ENCODE peak calls at places on chromosome 18, in six cellular contexts. One of them, this sample, is unnamed.

GRCh38 chr18:77129150-77129551 is 3.4 kb downstream of the MBP start:
- DNase-seq in tibial nerve: no peak
- DNase-seq in adrenal gland: no peak
- DNase-seq in thoracic aorta: no peak
- DNase-seq in KG1: no peak
- DNase-seq in HCT116: no peak
- DNase-seq in this sample: no peak

GRCh38 chr18:40739029-40739428 is 1216.0 kb upstream of the PIK3C3 start:
- DNase-seq in adrenal gland: no peak
- DNase-seq in thoracic aorta: no peak
- DNase-seq in HCT116: no peak
- DNase-seq in KG1: no peak
- DNase-seq in tibial nerve: no peak
- DNase-seq in this sample: no peak

GRCh38 chr18:57728941-57729511 is 74.1 kb downstream of the ATP8B1 start:
- DNase-seq in KG1: no peak
- DNase-seq in tibial nerve: no peak
- DNase-seq in adrenal gland: no peak
- DNase-seq in HCT116: no peak
- DNase-seq in thoracic aorta: no peak
- DNase-seq in this sample: no peak

GRCh38 chr18:37440206-37440605 is 125.4 kb downstream of the CELF4 start:
- DNase-seq in adrenal gland: peak; percentile 33
- DNase-seq in HCT116: no peak
- DNase-seq in KG1: no peak
- DNase-seq in thoracic aorta: no peak
- DNase-seq in tibial nerve: no peak
- DNase-seq in this sample: no peak

GRCh38 chr18:78429127-78430108 is 550.2 kb upstream of the SALL3 start:
- DNase-seq in HCT116: no peak
- DNase-seq in adrenal gland: no peak
- DNase-seq in tibial nerve: no peak
- DNase-seq in thoracic aorta: no peak
- DNase-seq in KG1: no peak
- DNase-seq in this sample: no peak

GRCh38 chr18:41073372-41073954 is 881.6 kb upstream of the PIK3C3 start:
- DNase-seq in tibial nerve: no peak
- DNase-seq in adrenal gland: no peak
- DNase-seq in thoracic aorta: no peak
- DNase-seq in KG1: no peak
- DNase-seq in HCT116: no peak
- DNase-seq in this sample: no peak

GRCh38 chr18:28816155-28816554 is 639.2 kb upstream of the CDH2 start:
- DNase-seq in tibial nerve: no peak
- DNase-seq in thoracic aorta: no peak
- DNase-seq in adrenal gland: no peak
- DNase-seq in KG1: no peak
- DNase-seq in HCT116: no peak
- DNase-seq in this sample: no peak

GRCh38 chr18:45774065-45774521 is 50.1 kb downstream of the SLC14A1 start:
- DNase-seq in KG1: no peak
- DNase-seq in tibial nerve: no peak
- DNase-seq in HCT116: no peak
- DNase-seq in adrenal gland: no peak
- DNase-seq in thoracic aorta: no peak
- DNase-seq in this sample: no peak

GRCh38 chr18:25099838-25100393 is 252.1 kb downstream of the ZNF521 start:
- DNase-seq in thoracic aorta: no peak
- DNase-seq in KG1: no peak
- DNase-seq in HCT116: no peak
- DNase-seq in tibial nerve: no peak
- DNase-seq in adrenal gland: no peak
- DNase-seq in this sample: peak; percentile 40

GRCh38 chr18:3207565-3207964 is 12.2 kb downstream of the MYOM1 start:
- DNase-seq in HCT116: peak; percentile 22
- DNase-seq in adrenal gland: peak; percentile 31
- DNase-seq in thoracic aorta: no peak
- DNase-seq in tibial nerve: no peak
- DNase-seq in KG1: no peak
- DNase-seq in this sample: no peak

GRCh38 chr18:63237911-63238710 is 81.5 kb downstream of the BCL2 start:
- DNase-seq in thoracic aorta: no peak
- DNase-seq in tibial nerve: peak; percentile 63
- DNase-seq in adrenal gland: peak; percentile 39
- DNase-seq in HCT116: peak; percentile 31
- DNase-seq in KG1: no peak
- DNase-seq in this sample: peak; percentile 62

GRCh38 chr18:58046087-58046793 is 2.2 kb downstream of the NEDD4L start:
- DNase-seq in thoracic aorta: no peak
- DNase-seq in tibial nerve: no peak
- DNase-seq in HCT116: no peak
- DNase-seq in KG1: no peak
- DNase-seq in adrenal gland: no peak
- DNase-seq in this sample: no peak

GRCh38 chr18:79941473-79942119 is 9.9 kb downstream of the SLC66A2 start:
- DNase-seq in tibial nerve: no peak
- DNase-seq in thoracic aorta: no peak
- DNase-seq in HCT116: no peak
- DNase-seq in adrenal gland: no peak
- DNase-seq in KG1: no peak
- DNase-seq in this sample: peak; percentile 11

GRCh38 chr18:42053188-42053781 is 98.3 kb downstream of the PIK3C3 start:
- DNase-seq in KG1: no peak
- DNase-seq in HCT116: peak; percentile 15
- DNase-seq in tibial nerve: peak; percentile 24
- DNase-seq in adrenal gland: peak; percentile 51
- DNase-seq in thoracic aorta: no peak
- DNase-seq in this sample: peak; percentile 28

GRCh38 chr18:59871711-59872362 is 28.0 kb upstream of the PMAIP1 start:
- DNase-seq in thoracic aorta: no peak
- DNase-seq in HCT116: no peak
- DNase-seq in tibial nerve: no peak
- DNase-seq in KG1: no peak
- DNase-seq in adrenal gland: no peak
- DNase-seq in this sample: no peak

GRCh38 chr18:7333163-7333562 is 102.3 kb downstream of the LRRC30 start:
- DNase-seq in thoracic aorta: no peak
- DNase-seq in tibial nerve: no peak
- DNase-seq in adrenal gland: no peak
- DNase-seq in KG1: no peak
- DNase-seq in HCT116: no peak
- DNase-seq in this sample: no peak

GRCh38 chr18:64330976-64331375 is 182.1 kb upstream of the LINC00305 start:
- DNase-seq in HCT116: no peak
- DNase-seq in KG1: no peak
- DNase-seq in tibial nerve: no peak
- DNase-seq in adrenal gland: no peak
- DNase-seq in thoracic aorta: no peak
- DNase-seq in this sample: no peak

GRCh38 chr18:34467059-34467458 is 242.3 kb upstream of the NOL4 start:
- DNase-seq in tibial nerve: no peak
- DNase-seq in thoracic aorta: no peak
- DNase-seq in adrenal gland: no peak
- DNase-seq in HCT116: no peak
- DNase-seq in KG1: no peak
- DNase-seq in this sample: no peak

GRCh38 chr18:3453540-3454364 is 3.8 kb downstream of the TGIF1 start:
- DNase-seq in HCT116: no peak
- DNase-seq in KG1: no peak
- DNase-seq in tibial nerve: peak; percentile 68
- DNase-seq in thoracic aorta: peak; percentile 41
- DNase-seq in adrenal gland: peak; percentile 58
- DNase-seq in this sample: peak; percentile 54

GRCh38 chr18:79200546-79201268 is 131.5 kb downstream of the ATP9B start:
- DNase-seq in KG1: no peak
- DNase-seq in HCT116: peak; percentile 8
- DNase-seq in thoracic aorta: peak; percentile 71
- DNase-seq in adrenal gland: peak; percentile 40
- DNase-seq in tibial nerve: peak; percentile 39
- DNase-seq in this sample: peak; percentile 45

GRCh38 chr18:3451989-3452749 is 2.2 kb downstream of the TGIF1 start:
- DNase-seq in HCT116: no peak
- DNase-seq in adrenal gland: peak; percentile 47
- DNase-seq in KG1: no peak
- DNase-seq in tibial nerve: peak; percentile 55
- DNase-seq in thoracic aorta: no peak
- DNase-seq in this sample: peak; percentile 78

GRCh38 chr18:23230688-23231087 is 95.4 kb downstream of the CABLES1 start:
- DNase-seq in thoracic aorta: no peak
- DNase-seq in tibial nerve: no peak
- DNase-seq in KG1: no peak
- DNase-seq in adrenal gland: no peak
- DNase-seq in HCT116: no peak
- DNase-seq in this sample: no peak

GRCh38 chr18:72041313-72042032 is 502.7 kb downstream of the CBLN2 start:
- DNase-seq in KG1: no peak
- DNase-seq in thoracic aorta: no peak
- DNase-seq in adrenal gland: no peak
- DNase-seq in tibial nerve: no peak
- DNase-seq in HCT116: no peak
- DNase-seq in this sample: no peak

GRCh38 chr18:59180150-59180845 is 39.7 kb upstream of the GRP start:
- DNase-seq in KG1: no peak
- DNase-seq in HCT116: no peak
- DNase-seq in adrenal gland: no peak
- DNase-seq in thoracic aorta: no peak
- DNase-seq in tibial nerve: no peak
- DNase-seq in this sample: no peak

GRCh38 chr18:54792079-54792478 is 36.2 kb upstream of the RAB27B start:
- DNase-seq in tibial nerve: no peak
- DNase-seq in thoracic aorta: no peak
- DNase-seq in KG1: no peak
- DNase-seq in adrenal gland: no peak
- DNase-seq in HCT116: no peak
- DNase-seq in this sample: no peak

GRCh38 chr18:51363384-51363783 is 165.9 kb upstream of the MEX3C start:
- DNase-seq in HCT116: no peak
- DNase-seq in tibial nerve: no peak
- DNase-seq in thoracic aorta: no peak
- DNase-seq in adrenal gland: no peak
- DNase-seq in KG1: no peak
- DNase-seq in this sample: no peak

GRCh38 chr18:12399231-12399630 is 8.5 kb upstream of the PRELID3A start:
- DNase-seq in HCT116: no peak
- DNase-seq in adrenal gland: no peak
- DNase-seq in KG1: no peak
- DNase-seq in thoracic aorta: no peak
- DNase-seq in tibial nerve: no peak
- DNase-seq in this sample: no peak

GRCh38 chr18:32480581-32480980 is 9.9 kb upstream of the GAREM1 start:
- DNase-seq in adrenal gland: no peak
- DNase-seq in tibial nerve: no peak
- DNase-seq in thoracic aorta: no peak
- DNase-seq in KG1: no peak
- DNase-seq in HCT116: no peak
- DNase-seq in this sample: no peak